ENCODE peak calls at places on chromosome 19, in ten cellular contexts. O is fibroblast of lung, A is bronchial epithelial cell, B is IMR-90, P is cardiac fibroblast, C is endodermal cell, Y is OCI-LY7, I is suprapubic skin, J is lower leg skin, K is cardiac muscle cell. F is an unnamed sample.
A peak's percentile ranks its signal among the peaks of the same experiment; 100 is the strongest.

GRCh38 chr19:680287-681028 is 4.3 kb downstream of the FSTL3 start:
- DNase-seq in Y (peak; percentile 98), O (peak; percentile 99), A (peak; percentile 89), J (peak; percentile 100), C (peak; percentile 100), B (peak; percentile 98), I (peak; percentile 100), K (peak; percentile 98), P (peak; percentile 100), F (peak; percentile 99)

GRCh38 chr19:33429891-33430673 is 56.6 kb downstream of the CEBPG start:
- DNase-seq in A (no peak), C (no peak), K (no peak), I (peak; percentile 65), B (no peak), J (no peak), P (no peak), O (no peak), Y (no peak), F (no peak)

GRCh38 chr19:56217039-56217949 is 15.2 kb downstream of the ZSCAN5C start:
- DNase-seq in K (no peak), O (peak; percentile 11), I (no peak), A (peak; percentile 85), B (peak; percentile 4), C (peak; percentile 86), Y (no peak), J (peak; percentile 16), P (peak; percentile 38), F (peak; percentile 26)

GRCh38 chr19:39218230-39219007 is 14.4 kb upstream of the SYCN start:
- DNase-seq in J (no peak), Y (no peak), I (no peak), C (no peak), K (no peak), B (no peak), P (no peak), A (no peak), O (no peak), F (no peak)

GRCh38 chr19:1837625-1838105 is 10.6 kb downstream of the REXO1 start:
- DNase-seq in C (peak; percentile 93), Y (peak; percentile 50), B (no peak), A (no peak), I (no peak), J (no peak), O (no peak), K (peak; percentile 66), P (peak; percentile 41), F (no peak)

GRCh38 chr19:17762505-17763229 is 11.4 kb downstream of the FCHO1 start:
- DNase-seq in K (peak; percentile 60), C (peak; percentile 92), O (peak; percentile 54), B (peak; percentile 62), J (no peak), Y (peak; percentile 68), P (peak; percentile 68), I (no peak), A (peak; percentile 57), F (peak; percentile 83)

GRCh38 chr19:52993342-52994178 is 20.2 kb upstream of the ERVV-1 start:
- DNase-seq in O (peak; percentile 84), I (peak; percentile 91), Y (peak; percentile 84), B (peak; percentile 66), P (peak; percentile 81), A (peak; percentile 53), J (peak; percentile 67), K (peak; percentile 90), C (peak; percentile 91), F (peak; percentile 81)

GRCh38 chr19:2053601-2054389 is 2.8 kb upstream of the MKNK2 start:
- DNase-seq in P (peak; percentile 98), C (no peak), A (no peak), O (peak; percentile 96), I (peak; percentile 73), Y (no peak), B (peak; percentile 23), K (no peak), J (no peak), F (no peak)

GRCh38 chr19:28632357-28633076 is 580.4 kb downstream of the UQCRFS1 start:
- DNase-seq in Y (peak; percentile 86), K (no peak), I (no peak), A (no peak), P (no peak), O (no peak), B (no peak), C (no peak), J (no peak), F (no peak)
- TF ChIP-seq CTCF in Y (no peak), K (no peak), I (no peak), A (no peak), P (no peak), O (no peak), B (no peak), C (no peak), J (no peak), F (no peak)

GRCh38 chr19:3132971-3133792 is 2.7 kb upstream of the GNA15 start:
- DNase-seq in Y (no peak), A (peak; percentile 38), O (no peak), K (no peak), C (peak; percentile 48), B (peak; percentile 21), I (no peak), J (peak; percentile 45), P (no peak), F (peak; percentile 54)
- H3K4me3 ChIP-seq in Y (no peak overlapping the region), A (no peak overlapping the region), O (no peak overlapping the region), K (no peak overlapping the region), C (no peak overlapping the region), B (no peak overlapping the region), I (peak overlapping the region; percentile 3), J (no peak overlapping the region), P (no peak overlapping the region), F (no peak overlapping the region)

GRCh38 chr19:12788025-12788681 is 3.1 kb upstream of the JUNB start:
- DNase-seq in O (no peak), I (no peak), B (no peak), J (no peak), A (no peak), Y (no peak), K (no peak), P (no peak), C (no peak), F (no peak)

GRCh38 chr19:12787458-12787857 is 3.8 kb upstream of the JUNB start:
- DNase-seq in O (no peak), J (no peak), K (no peak), B (no peak), I (no peak), P (no peak), A (no peak), C (no peak), Y (no peak), F (no peak)

GRCh38 chr19:12789904-12790619 is 1.2 kb upstream of the JUNB start:
- DNase-seq in A (peak; percentile 90), I (peak; percentile 98), K (peak; percentile 97), B (peak; percentile 93), P (peak; percentile 99), O (peak; percentile 96), Y (peak; percentile 95), J (peak; percentile 94), C (peak; percentile 98), F (peak; percentile 93)

GRCh38 chr19:12789098-12789903 is 2.0 kb upstream of the JUNB start:
- DNase-seq in J (peak; percentile 49), K (no peak), C (no peak), P (no peak), A (no peak), I (no peak), B (peak; percentile 18), O (no peak), Y (no peak), F (no peak)

DNA sequence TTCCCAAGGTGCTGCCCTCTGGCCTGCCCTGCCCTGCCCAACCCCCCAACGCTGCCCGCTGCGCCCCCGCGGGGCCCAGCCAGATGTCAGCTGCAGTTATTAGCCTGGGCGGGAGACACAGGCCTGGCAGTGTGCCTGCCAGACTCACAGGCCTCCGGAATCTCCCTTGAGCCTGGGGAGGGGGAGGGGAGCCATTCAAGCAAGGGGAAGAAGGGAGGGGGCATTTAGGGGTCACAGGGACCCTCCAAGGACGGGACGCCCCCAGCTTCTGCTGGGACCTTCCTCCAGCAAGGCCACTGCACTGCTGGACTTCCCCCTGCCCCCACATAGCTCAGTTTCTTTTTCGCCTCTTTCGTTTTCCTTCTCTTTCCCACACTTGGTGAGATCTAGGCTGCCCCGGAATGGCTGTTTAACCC is 2.6 kb upstream of the JUNB start:
- DNase-seq in O (peak; percentile 63), A (peak; percentile 67), P (peak; percentile 83), J (peak; percentile 72), I (no peak), C (peak; percentile 77), Y (no peak), B (peak; percentile 75), K (peak; percentile 73), F (peak; percentile 67)
- TF ChIP-seq CTCF in O (no peak), A (no peak), P (no peak), J (no peak), I (no peak), C (no peak), Y (no peak), B (no peak), K (no peak), F (no peak)

GRCh38 chr19:48490980-48491792 is 20.4 kb downstream of the LMTK3 start:
- DNase-seq in B (no peak), P (no peak), K (peak; percentile 65), J (no peak), I (no peak), O (no peak), A (no peak), Y (peak; percentile 80), C (peak; percentile 94), F (no peak)

GRCh38 chr19:48492925-48493717 is 18.5 kb downstream of the LMTK3 start:
- DNase-seq in P (peak; percentile 99), J (peak; percentile 96), I (peak; percentile 98), Y (peak; percentile 98), O (peak; percentile 99), K (peak; percentile 96), A (peak; percentile 92), C (peak; percentile 99), B (peak; percentile 94), F (peak; percentile 96)

GRCh38 chr19:48495391-48495790 is 16.2 kb downstream of the LMTK3 start:
- DNase-seq in O (no peak), J (no peak), P (peak; percentile 41), B (no peak), I (no peak), A (no peak), C (no peak), Y (no peak), K (no peak), F (no peak)

GRCh38 chr19:48491793-48492123 is 19.9 kb downstream of the LMTK3 start:
- DNase-seq in I (no peak), O (no peak), Y (no peak), A (no peak), P (no peak), B (no peak), K (peak; percentile 48), J (no peak), C (peak; percentile 95), F (no peak)

GRCh38 chr19:48493718-48494515 is 17.7 kb downstream of the LMTK3 start:
- DNase-seq in A (no peak), J (no peak), P (no peak), K (peak; percentile 23), Y (no peak), B (no peak), O (no peak), C (peak; percentile 59), I (no peak), F (no peak)
- H3K4me3 ChIP-seq in A (peak overlapping the region; percentile 69), J (peak overlapping the region; percentile 33), P (peak overlapping the region; percentile 58), K (peak overlapping the region; percentile 47), Y (peak overlapping the region; percentile 63), B (peak overlapping the region; percentile 87), O (peak overlapping the region; percentile 54), C (peak overlapping the region; percentile 77), I (peak overlapping the region; percentile 51), F (peak overlapping the region; percentile 60)

GRCh38 chr19:41774515-41774980 is 19.2 kb downstream of the CEACAM6 start:
- DNase-seq in K (no peak), O (no peak), Y (no peak), P (no peak), A (peak; percentile 100), B (no peak), I (no peak), J (no peak), C (no peak), F (no peak)
- TF ChIP-seq CTCF in K (no peak), O (no peak), Y (no peak), P (no peak), A (no peak), B (no peak), I (no peak), J (no peak), C (no peak), F (no peak)

F was measured in brain microvascular endothelial cell.